ENCODE peak calls at places on chromosomes 3 and 15, in seven cellular contexts. One of them, this sample, is unnamed.
A peak's percentile ranks its signal among the peaks of the same experiment; 100 is the strongest.

GRCh38 chr15:42750306-42750705 is 13.4 kb upstream of the CDAN1 start:
- DNase-seq in sigmoid colon: no peak
- DNase-seq in choroid plexus epithelial cell: no peak
- DNase-seq in lower leg skin: no peak
- DNase-seq in epithelial cell of esophagus: no peak
- DNase-seq in tibial nerve: no peak
- DNase-seq in keratinocyte: no peak
- DNase-seq in this sample: no peak

GRCh38 chr3:111547645-111548044 is 5.6 kb downstream of the CD96 start:
- DNase-seq in choroid plexus epithelial cell: no peak
- DNase-seq in tibial nerve: no peak
- DNase-seq in sigmoid colon: no peak
- DNase-seq in lower leg skin: no peak
- DNase-seq in epithelial cell of esophagus: no peak
- DNase-seq in keratinocyte: no peak
- DNase-seq in this sample: no peak

GRCh38 chr3:131901686-131902085 is 133.1 kb downstream of the CPNE4 start:
- DNase-seq in tibial nerve: no peak
- DNase-seq in sigmoid colon: no peak
- DNase-seq in lower leg skin: no peak
- DNase-seq in choroid plexus epithelial cell: no peak
- DNase-seq in epithelial cell of esophagus: no peak
- DNase-seq in keratinocyte: no peak
- DNase-seq in this sample: no peak

GRCh38 chr3:54358969-54359648 is 236.8 kb downstream of the CACNA2D3 start:
- DNase-seq in tibial nerve: no peak
- DNase-seq in keratinocyte: no peak
- DNase-seq in epithelial cell of esophagus: no peak
- DNase-seq in choroid plexus epithelial cell: no peak
- DNase-seq in lower leg skin: no peak
- DNase-seq in sigmoid colon: no peak
- DNase-seq in this sample: no peak

GRCh38 chr3:121918779-121919483 is 24.7 kb downstream of the SLC15A2 start:
- DNase-seq in choroid plexus epithelial cell: no peak
- DNase-seq in lower leg skin: no peak
- DNase-seq in epithelial cell of esophagus: peak; percentile 98
- DNase-seq in tibial nerve: no peak
- DNase-seq in keratinocyte: peak; percentile 65
- DNase-seq in sigmoid colon: no peak
- DNase-seq in this sample: no peak

GRCh38 chr15:65377976-65378366 is at the start of gene IGDCC3:
- DNase-seq in lower leg skin: no peak
- DNase-seq in tibial nerve: no peak
- DNase-seq in keratinocyte: no peak
- DNase-seq in choroid plexus epithelial cell: no peak
- DNase-seq in sigmoid colon: no peak
- DNase-seq in epithelial cell of esophagus: no peak
- DNase-seq in this sample: no peak

GRCh38 chr15:51649659-51650521 is 27.3 kb upstream of the DMXL2 start:
- DNase-seq in epithelial cell of esophagus: peak; percentile 84
- DNase-seq in sigmoid colon: no peak
- DNase-seq in choroid plexus epithelial cell: peak; percentile 91
- DNase-seq in lower leg skin: no peak
- DNase-seq in keratinocyte: peak; percentile 9
- DNase-seq in tibial nerve: no peak
- DNase-seq in this sample: no peak

GRCh38 chr15:68001811-68002210 is 52.3 kb upstream of the PIAS1 start:
- DNase-seq in keratinocyte: no peak
- DNase-seq in lower leg skin: peak; percentile 0
- DNase-seq in tibial nerve: no peak
- DNase-seq in sigmoid colon: no peak
- DNase-seq in choroid plexus epithelial cell: no peak
- DNase-seq in epithelial cell of esophagus: no peak
- DNase-seq in this sample: no peak

GRCh38 chr3:194688207-194688711 is 2.6 kb downstream of the FAM43A start:
- DNase-seq in lower leg skin: peak; percentile 89
- DNase-seq in sigmoid colon: peak; percentile 75
- DNase-seq in choroid plexus epithelial cell: peak; percentile 62
- DNase-seq in keratinocyte: no peak
- DNase-seq in epithelial cell of esophagus: no peak
- DNase-seq in tibial nerve: no peak
- DNase-seq in this sample: peak; percentile 71

GRCh38 chr3:105965384-105965783 is 96.6 kb upstream of the CBLB start:
- DNase-seq in keratinocyte: no peak
- DNase-seq in lower leg skin: no peak
- DNase-seq in sigmoid colon: no peak
- DNase-seq in epithelial cell of esophagus: no peak
- DNase-seq in choroid plexus epithelial cell: peak; percentile 19
- DNase-seq in tibial nerve: no peak
- DNase-seq in this sample: no peak

GRCh38 chr3:137792633-137793271 is 28.6 kb downstream of the SOX14 start:
- DNase-seq in tibial nerve: no peak
- DNase-seq in keratinocyte: no peak
- DNase-seq in epithelial cell of esophagus: peak; percentile 12
- DNase-seq in sigmoid colon: no peak
- DNase-seq in lower leg skin: no peak
- DNase-seq in choroid plexus epithelial cell: peak; percentile 33
- DNase-seq in this sample: no peak

GRCh38 chr3:171687064-171687463 is 123.2 kb downstream of the PLD1 start:
- DNase-seq in sigmoid colon: no peak
- DNase-seq in choroid plexus epithelial cell: no peak
- DNase-seq in keratinocyte: no peak
- DNase-seq in epithelial cell of esophagus: no peak
- DNase-seq in lower leg skin: no peak
- DNase-seq in tibial nerve: no peak
- DNase-seq in this sample: no peak

GRCh38 chr15:86040360-86041095 is 39.1 kb upstream of the AGBL1 start:
- DNase-seq in tibial nerve: no peak
- DNase-seq in sigmoid colon: no peak
- DNase-seq in epithelial cell of esophagus: no peak
- DNase-seq in lower leg skin: no peak
- DNase-seq in keratinocyte: no peak
- DNase-seq in choroid plexus epithelial cell: no peak
- DNase-seq in this sample: no peak

GRCh38 chr3:103440539-103441113 is 1005.8 kb downstream of the ZPLD1 start:
- DNase-seq in tibial nerve: no peak
- DNase-seq in choroid plexus epithelial cell: peak; percentile 23
- DNase-seq in keratinocyte: no peak
- DNase-seq in sigmoid colon: no peak
- DNase-seq in epithelial cell of esophagus: peak; percentile 35
- DNase-seq in lower leg skin: no peak
- DNase-seq in this sample: no peak

GRCh38 chr3:43371494-43371893 is 85.2 kb downstream of the SNRK start:
- DNase-seq in keratinocyte: no peak
- DNase-seq in choroid plexus epithelial cell: no peak
- DNase-seq in sigmoid colon: no peak
- DNase-seq in lower leg skin: no peak
- DNase-seq in epithelial cell of esophagus: no peak
- DNase-seq in tibial nerve: no peak
- DNase-seq in this sample: no peak

GRCh38 chr3:29389362-29389761 is 108.5 kb downstream of the RBMS3 start:
- DNase-seq in sigmoid colon: no peak
- DNase-seq in tibial nerve: no peak
- DNase-seq in lower leg skin: no peak
- DNase-seq in keratinocyte: no peak
- DNase-seq in epithelial cell of esophagus: no peak
- DNase-seq in choroid plexus epithelial cell: no peak
- DNase-seq in this sample: no peak

GRCh38 chr15:63173116-63173470 is 15.8 kb upstream of the RPS27L start:
- DNase-seq in keratinocyte: no peak
- DNase-seq in choroid plexus epithelial cell: no peak
- DNase-seq in lower leg skin: no peak
- DNase-seq in tibial nerve: no peak
- DNase-seq in epithelial cell of esophagus: no peak
- DNase-seq in sigmoid colon: no peak
- DNase-seq in this sample: no peak

GRCh38 chr3:62131050-62131449 is 242.3 kb downstream of the FEZF2 start:
- DNase-seq in epithelial cell of esophagus: no peak
- DNase-seq in keratinocyte: no peak
- DNase-seq in choroid plexus epithelial cell: no peak
- DNase-seq in sigmoid colon: no peak
- DNase-seq in tibial nerve: no peak
- DNase-seq in lower leg skin: no peak
- DNase-seq in this sample: no peak

GRCh38 chr3:99319961-99320360 is 318.4 kb upstream of the COL8A1 start:
- DNase-seq in lower leg skin: no peak
- DNase-seq in epithelial cell of esophagus: no peak
- DNase-seq in sigmoid colon: no peak
- DNase-seq in tibial nerve: no peak
- DNase-seq in keratinocyte: no peak
- DNase-seq in choroid plexus epithelial cell: peak; percentile 84
- DNase-seq in this sample: no peak

GRCh38 chr3:99626415-99626788 is 12.0 kb upstream of the COL8A1 start:
- DNase-seq in tibial nerve: no peak
- DNase-seq in lower leg skin: no peak
- DNase-seq in keratinocyte: no peak
- DNase-seq in epithelial cell of esophagus: no peak
- DNase-seq in sigmoid colon: no peak
- DNase-seq in choroid plexus epithelial cell: no peak
- DNase-seq in this sample: no peak

GRCh38 chr15:78223396-78224023 is 10.9 kb downstream of the ACSBG1 start:
- DNase-seq in sigmoid colon: no peak
- DNase-seq in lower leg skin: no peak
- DNase-seq in choroid plexus epithelial cell: peak; percentile 42
- DNase-seq in tibial nerve: no peak
- DNase-seq in keratinocyte: no peak
- DNase-seq in epithelial cell of esophagus: no peak
- DNase-seq in this sample: no peak

GRCh38 chr3:174276826-174277225 is 582.3 kb upstream of the NAALADL2 start:
- DNase-seq in sigmoid colon: no peak
- DNase-seq in lower leg skin: no peak
- DNase-seq in keratinocyte: no peak
- DNase-seq in epithelial cell of esophagus: no peak
- DNase-seq in choroid plexus epithelial cell: no peak
- DNase-seq in tibial nerve: no peak
- DNase-seq in this sample: no peak

GRCh38 chr15:31268911-31269784 is 57.5 kb upstream of the KLF13 start:
- DNase-seq in choroid plexus epithelial cell: no peak
- DNase-seq in lower leg skin: peak; percentile 76
- DNase-seq in sigmoid colon: peak; percentile 50
- DNase-seq in keratinocyte: no peak
- DNase-seq in epithelial cell of esophagus: no peak
- DNase-seq in tibial nerve: no peak
- DNase-seq in this sample: no peak

GRCh38 chr3:23752126-23752525 is 53.6 kb upstream of the UBE2E1 start:
- DNase-seq in sigmoid colon: no peak
- DNase-seq in epithelial cell of esophagus: no peak
- DNase-seq in tibial nerve: no peak
- DNase-seq in keratinocyte: no peak
- DNase-seq in choroid plexus epithelial cell: no peak
- DNase-seq in lower leg skin: no peak
- DNase-seq in this sample: no peak

GRCh38 chr15:83504365-83504764 is 57.2 kb downstream of the SH3GL3 start:
- DNase-seq in keratinocyte: no peak
- DNase-seq in tibial nerve: no peak
- DNase-seq in epithelial cell of esophagus: peak; percentile 16
- DNase-seq in sigmoid colon: no peak
- DNase-seq in choroid plexus epithelial cell: no peak
- DNase-seq in lower leg skin: no peak
- DNase-seq in this sample: no peak

GRCh38 chr15:69793783-69794451 is 303.8 kb downstream of the TLE3 start:
- DNase-seq in epithelial cell of esophagus: no peak
- DNase-seq in lower leg skin: peak; percentile 72
- DNase-seq in keratinocyte: no peak
- DNase-seq in choroid plexus epithelial cell: no peak
- DNase-seq in tibial nerve: no peak
- DNase-seq in sigmoid colon: no peak
- DNase-seq in this sample: no peak
- H3K4me3 ChIP-seq in epithelial cell of esophagus: no peak overlapping the region
- H3K4me3 ChIP-seq in lower leg skin: no peak overlapping the region
- H3K4me3 ChIP-seq in keratinocyte: no peak overlapping the region
- H3K4me3 ChIP-seq in choroid plexus epithelial cell: no peak overlapping the region
- H3K4me3 ChIP-seq in tibial nerve: no peak overlapping the region
- H3K4me3 ChIP-seq in sigmoid colon: no peak overlapping the region
- H3K4me3 ChIP-seq in this sample: no peak overlapping the region

GRCh38 chr3:65595222-65595996 is 443.3 kb downstream of the MAGI1 start:
- DNase-seq in keratinocyte: no peak
- DNase-seq in epithelial cell of esophagus: no peak
- DNase-seq in tibial nerve: no peak
- DNase-seq in sigmoid colon: no peak
- DNase-seq in lower leg skin: no peak
- DNase-seq in choroid plexus epithelial cell: no peak
- DNase-seq in this sample: no peak

GRCh38 chr3:65595997-65596300 is 442.8 kb downstream of the MAGI1 start:
- DNase-seq in sigmoid colon: no peak
- DNase-seq in choroid plexus epithelial cell: no peak
- DNase-seq in epithelial cell of esophagus: no peak
- DNase-seq in lower leg skin: no peak
- DNase-seq in tibial nerve: no peak
- DNase-seq in keratinocyte: no peak
- DNase-seq in this sample: no peak

GRCh38 chr3:65597952-65598413 is 440.7 kb downstream of the MAGI1 start:
- DNase-seq in tibial nerve: no peak
- DNase-seq in choroid plexus epithelial cell: no peak
- DNase-seq in keratinocyte: no peak
- DNase-seq in lower leg skin: no peak
- DNase-seq in epithelial cell of esophagus: no peak
- DNase-seq in sigmoid colon: no peak
- DNase-seq in this sample: no peak

GRCh38 chr3:65597225-65597951 is 441.3 kb downstream of the MAGI1 start:
- DNase-seq in keratinocyte: no peak
- DNase-seq in choroid plexus epithelial cell: no peak
- DNase-seq in lower leg skin: no peak
- DNase-seq in epithelial cell of esophagus: no peak
- DNase-seq in sigmoid colon: peak; percentile 63
- DNase-seq in tibial nerve: no peak
- DNase-seq in this sample: peak; percentile 61

GRCh38 chr3:65596511-65597224 is 442.1 kb downstream of the MAGI1 start:
- DNase-seq in choroid plexus epithelial cell: no peak
- DNase-seq in sigmoid colon: no peak
- DNase-seq in epithelial cell of esophagus: no peak
- DNase-seq in tibial nerve: no peak
- DNase-seq in lower leg skin: no peak
- DNase-seq in keratinocyte: no peak
- DNase-seq in this sample: no peak
- H3K4me3 ChIP-seq in choroid plexus epithelial cell: peak overlapping the region; percentile 20
- H3K4me3 ChIP-seq in sigmoid colon: no peak overlapping the region
- H3K4me3 ChIP-seq in epithelial cell of esophagus: no peak overlapping the region
- H3K4me3 ChIP-seq in tibial nerve: peak overlapping the region; percentile 56
- H3K4me3 ChIP-seq in lower leg skin: no peak overlapping the region
- H3K4me3 ChIP-seq in keratinocyte: no peak overlapping the region
- H3K4me3 ChIP-seq in this sample: peak overlapping the region; percentile 4

GRCh38 chr15:73965094-73965729 is 26.9 kb downstream of the STOML1 start:
- DNase-seq in keratinocyte: no peak
- DNase-seq in lower leg skin: peak; percentile 79
- DNase-seq in sigmoid colon: peak; percentile 62
- DNase-seq in tibial nerve: no peak
- DNase-seq in epithelial cell of esophagus: no peak
- DNase-seq in choroid plexus epithelial cell: no peak
- DNase-seq in this sample: peak; percentile 58
- H3K4me3 ChIP-seq in keratinocyte: no peak overlapping the region
- H3K4me3 ChIP-seq in lower leg skin: no peak overlapping the region
- H3K4me3 ChIP-seq in sigmoid colon: no peak overlapping the region
- H3K4me3 ChIP-seq in tibial nerve: no peak overlapping the region
- H3K4me3 ChIP-seq in epithelial cell of esophagus: no peak overlapping the region
- H3K4me3 ChIP-seq in choroid plexus epithelial cell: no peak overlapping the region
- H3K4me3 ChIP-seq in this sample: no peak overlapping the region

DNA sequence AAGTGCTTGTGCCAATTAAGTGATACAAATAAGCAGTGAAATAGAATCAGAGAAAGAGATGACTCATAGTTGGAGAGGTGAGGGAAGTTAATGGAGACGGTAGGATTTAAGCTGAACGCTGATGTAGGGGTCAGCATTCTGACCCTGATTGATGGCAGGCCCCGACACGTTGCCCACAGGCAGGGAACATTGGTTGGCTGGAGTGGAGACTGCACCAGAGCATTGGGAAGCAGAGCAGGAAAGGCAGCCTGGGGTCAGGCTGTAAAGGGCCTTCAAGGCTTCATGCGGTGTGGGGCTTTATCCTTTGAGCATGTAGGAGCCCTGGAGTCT is 68.6 kb downstream of the DCUN1D1 start:
- DNase-seq in lower leg skin: no peak
- DNase-seq in epithelial cell of esophagus: peak; percentile 77
- DNase-seq in sigmoid colon: no peak
- DNase-seq in keratinocyte: no peak
- DNase-seq in choroid plexus epithelial cell: no peak
- DNase-seq in tibial nerve: no peak
- DNase-seq in this sample: no peak
- H3K4me3 ChIP-seq in lower leg skin: no peak overlapping the region
- H3K4me3 ChIP-seq in epithelial cell of esophagus: no peak overlapping the region
- H3K4me3 ChIP-seq in sigmoid colon: no peak overlapping the region
- H3K4me3 ChIP-seq in keratinocyte: no peak overlapping the region
- H3K4me3 ChIP-seq in choroid plexus epithelial cell: no peak overlapping the region
- H3K4me3 ChIP-seq in tibial nerve: no peak overlapping the region
- H3K4me3 ChIP-seq in this sample: no peak overlapping the region

This sample was measured in upper lobe of right lung.